ENCODE peak calls at places on chromosome 4, in eight cellular contexts. One of them, this sample, is unnamed.

GRCh38 chr4:122914292-122914904 is 8.0 kb downstream of the NUDT6 start:
- DNase-seq in stimulated activated CD4-positive, alpha-beta T cell treated with anti-CD3 and anti-CD28 coated beads, Interleukin-2, amount 100 ng/mL, for 4 hours: no peak
- DNase-seq in RKO: peak; percentile 60
- DNase-seq in kidney tubule cell: peak; percentile 40
- DNase-seq in NCI-H226: no peak
- DNase-seq in neural progenitor cell: no peak
- DNase-seq in WTC11: no peak
- DNase-seq in PC-9: no peak
- DNase-seq in this sample: no peak

GRCh38 chr4:8586671-8587468 is 5.7 kb upstream of the CPZ start:
- DNase-seq in stimulated activated CD4-positive, alpha-beta T cell treated with anti-CD3 and anti-CD28 coated beads, Interleukin-2, amount 100 ng/mL, for 4 hours: no peak
- DNase-seq in RKO: no peak
- DNase-seq in kidney tubule cell: peak; percentile 41
- DNase-seq in NCI-H226: no peak
- DNase-seq in neural progenitor cell: no peak
- DNase-seq in WTC11: peak; percentile 11
- DNase-seq in PC-9: no peak
- DNase-seq in this sample: no peak

GRCh38 chr4:111802191-111802590 is 343.1 kb upstream of the FAM241A start:
- DNase-seq in stimulated activated CD4-positive, alpha-beta T cell treated with anti-CD3 and anti-CD28 coated beads, Interleukin-2, amount 100 ng/mL, for 4 hours: no peak
- DNase-seq in RKO: peak; percentile 8
- DNase-seq in kidney tubule cell: no peak
- DNase-seq in NCI-H226: no peak
- DNase-seq in neural progenitor cell: no peak
- DNase-seq in WTC11: no peak
- DNase-seq in PC-9: no peak
- DNase-seq in this sample: no peak

GRCh38 chr4:120043828-120044227 is 22.8 kb downstream of the MAD2L1 start:
- DNase-seq in stimulated activated CD4-positive, alpha-beta T cell treated with anti-CD3 and anti-CD28 coated beads, Interleukin-2, amount 100 ng/mL, for 4 hours: no peak
- DNase-seq in RKO: no peak
- DNase-seq in kidney tubule cell: no peak
- DNase-seq in NCI-H226: no peak
- DNase-seq in neural progenitor cell: no peak
- DNase-seq in WTC11: no peak
- DNase-seq in PC-9: no peak
- DNase-seq in this sample: no peak

GRCh38 chr4:130422255-130422654 is 1326.3 kb downstream of the C4orf33 start:
- DNase-seq in stimulated activated CD4-positive, alpha-beta T cell treated with anti-CD3 and anti-CD28 coated beads, Interleukin-2, amount 100 ng/mL, for 4 hours: no peak
- DNase-seq in RKO: no peak
- DNase-seq in kidney tubule cell: no peak
- DNase-seq in NCI-H226: no peak
- DNase-seq in neural progenitor cell: no peak
- DNase-seq in WTC11: no peak
- DNase-seq in PC-9: no peak
- DNase-seq in this sample: no peak

GRCh38 chr4:87375719-87376291 is 15.2 kb downstream of the HSD17B11 start:
- DNase-seq in stimulated activated CD4-positive, alpha-beta T cell treated with anti-CD3 and anti-CD28 coated beads, Interleukin-2, amount 100 ng/mL, for 4 hours: no peak
- DNase-seq in RKO: peak; percentile 81
- DNase-seq in kidney tubule cell: peak; percentile 63
- DNase-seq in NCI-H226: peak; percentile 36
- DNase-seq in neural progenitor cell: peak; percentile 28
- DNase-seq in WTC11: no peak
- DNase-seq in PC-9: no peak
- DNase-seq in this sample: no peak

GRCh38 chr4:14196141-14196540 is 568.6 kb upstream of the BOD1L1 start:
- DNase-seq in stimulated activated CD4-positive, alpha-beta T cell treated with anti-CD3 and anti-CD28 coated beads, Interleukin-2, amount 100 ng/mL, for 4 hours: no peak
- DNase-seq in RKO: peak; percentile 49
- DNase-seq in kidney tubule cell: peak; percentile 60
- DNase-seq in NCI-H226: peak; percentile 40
- DNase-seq in neural progenitor cell: peak; percentile 74
- DNase-seq in WTC11: peak; percentile 71
- DNase-seq in PC-9: peak; percentile 48
- DNase-seq in this sample: peak; percentile 60

GRCh38 chr4:3470244-3471097 is 7.4 kb downstream of the DOK7 start:
- DNase-seq in stimulated activated CD4-positive, alpha-beta T cell treated with anti-CD3 and anti-CD28 coated beads, Interleukin-2, amount 100 ng/mL, for 4 hours: no peak
- DNase-seq in RKO: no peak
- DNase-seq in kidney tubule cell: no peak
- DNase-seq in NCI-H226: no peak
- DNase-seq in neural progenitor cell: peak; percentile 2
- DNase-seq in WTC11: no peak
- DNase-seq in PC-9: no peak
- DNase-seq in this sample: peak; percentile 39

GRCh38 chr4:74545488-74545887 is 100.6 kb downstream of the AREG start:
- DNase-seq in stimulated activated CD4-positive, alpha-beta T cell treated with anti-CD3 and anti-CD28 coated beads, Interleukin-2, amount 100 ng/mL, for 4 hours: no peak
- DNase-seq in RKO: no peak
- DNase-seq in kidney tubule cell: peak; percentile 55
- DNase-seq in NCI-H226: no peak
- DNase-seq in neural progenitor cell: no peak
- DNase-seq in WTC11: no peak
- DNase-seq in PC-9: peak; percentile 15
- DNase-seq in this sample: peak; percentile 53

GRCh38 chr4:153020460-153020859 is 84.3 kb downstream of the FHDC1 start:
- DNase-seq in stimulated activated CD4-positive, alpha-beta T cell treated with anti-CD3 and anti-CD28 coated beads, Interleukin-2, amount 100 ng/mL, for 4 hours: no peak
- DNase-seq in RKO: no peak
- DNase-seq in kidney tubule cell: no peak
- DNase-seq in NCI-H226: no peak
- DNase-seq in neural progenitor cell: no peak
- DNase-seq in WTC11: no peak
- DNase-seq in PC-9: no peak
- DNase-seq in this sample: no peak

GRCh38 chr4:77355731-77356130 is 198.7 kb downstream of the CCNG2 start:
- DNase-seq in stimulated activated CD4-positive, alpha-beta T cell treated with anti-CD3 and anti-CD28 coated beads, Interleukin-2, amount 100 ng/mL, for 4 hours: no peak
- DNase-seq in RKO: no peak
- DNase-seq in kidney tubule cell: no peak
- DNase-seq in NCI-H226: no peak
- DNase-seq in neural progenitor cell: no peak
- DNase-seq in WTC11: no peak
- DNase-seq in PC-9: no peak
- DNase-seq in this sample: no peak

GRCh38 chr4:76279462-76279861 is 27.1 kb upstream of the STBD1 start:
- DNase-seq in stimulated activated CD4-positive, alpha-beta T cell treated with anti-CD3 and anti-CD28 coated beads, Interleukin-2, amount 100 ng/mL, for 4 hours: no peak
- DNase-seq in RKO: no peak
- DNase-seq in kidney tubule cell: no peak
- DNase-seq in NCI-H226: no peak
- DNase-seq in neural progenitor cell: no peak
- DNase-seq in WTC11: no peak
- DNase-seq in PC-9: no peak
- DNase-seq in this sample: no peak

This sample was measured in Right ventricle myocardium superior.